ENCODE peak calls at places on chromosomes 2 and 18, in ten cellular contexts. Q is CD8-positive, alpha-beta memory T cell; R is NCI-H1105 treated with DMSO at 0.1 percent for 48 hours; J is stimulated activated CD8-positive, alpha-beta memory T cell treated with anti-CD3 and anti-CD28 coated beads, Interleukin-7, amount 100 ng/mL, for 24 hours; E is WTC11; P is AG08396; G is T follicular helper cell; K is colonic mucosa; F is NCI-H69; D is GDM1. X is an unnamed sample.

GRCh38 chr2:45554073-45554742 is 56.9 kb downstream of the SRBD1 start:
- DNase-seq in G (no peak), D (no peak), F (no peak), Q (no peak), P (peak), J (no peak), R (no peak), K (no peak), E (no peak), X (no peak)

GRCh38 chr2:66700181-66700686 is 265.3 kb downstream of the MEIS1 start:
- DNase-seq in E (no peak), J (no peak), F (peak), D (no peak), P (no peak), G (no peak), R (peak), Q (no peak), K (no peak), X (no peak)

GRCh38 chr18:3649559-3650426 is 199.8 kb downstream of the TGIF1 start:
- DNase-seq in Q (no peak), P (no peak), F (no peak), D (no peak), K (no peak), J (no peak), E (no peak), G (no peak), R (no peak), X (no peak)

GRCh38 chr2:201831469-201831868 is 25.1 kb downstream of the CDK15 start:
- DNase-seq in K (no peak), J (no peak), E (no peak), R (no peak), P (peak), D (no peak), F (no peak), Q (no peak), G (no peak), X (no peak)

GRCh38 chr2:109418716-109419115 is 195.1 kb downstream of the SEPTIN10 start:
- DNase-seq in G (no peak), D (no peak), F (no peak), K (no peak), E (no peak), R (no peak), J (no peak), Q (no peak), P (no peak), X (no peak)

GRCh38 chr2:26300234-26300641 is 45.7 kb upstream of the SELENOI start:
- DNase-seq in Q (no peak), F (no peak), R (no peak), G (no peak), P (no peak), E (no peak), K (peak), J (no peak), D (no peak), X (no peak)

GRCh38 chr2:152815634-152816257 is 97.3 kb downstream of the ARL6IP6 start:
- DNase-seq in G (no peak), R (no peak), E (no peak), P (no peak), Q (no peak), F (no peak), J (no peak), K (no peak), D (no peak), X (no peak)

GRCh38 chr2:82344670-82345069 is 2040.1 kb upstream of the LRRTM1 start:
- DNase-seq in P (no peak), R (no peak), D (no peak), G (no peak), J (no peak), F (no peak), Q (no peak), K (no peak), E (no peak), X (no peak)

GRCh38 chr2:156626931-156627330 is 190.8 kb downstream of the GPD2 start:
- DNase-seq in F (no peak), J (no peak), E (no peak), G (no peak), D (no peak), R (no peak), K (no peak), Q (no peak), P (no peak), X (no peak)

GRCh38 chr2:190511104-190511503 is 23.4 kb downstream of the NEMP2 start:
- DNase-seq in F (peak), G (no peak), Q (no peak), D (no peak), P (peak), R (peak), E (no peak), J (no peak), K (peak), X (no peak)

GRCh38 chr2:29921560-29921915 is at the start of gene ALK:
- DNase-seq in R (peak), F (peak), Q (peak), J (peak), E (peak), P (peak), D (peak), K (peak), G (peak), X (no peak)

GRCh38 chr2:37156071-37156856 is 516 bp downstream of the EIF2AK2 start:
- DNase-seq in R (peak), G (peak), E (no peak), Q (no peak), K (peak), D (no peak), F (peak), J (no peak), P (peak), X (peak)

GRCh38 chr2:102276549-102277201 is 34.7 kb upstream of the IL1RL1 start:
- DNase-seq in E (no peak), J (no peak), Q (no peak), G (no peak), K (no peak), D (no peak), P (no peak), F (no peak), R (no peak), X (no peak)

GRCh38 chr2:177332041-177332991 is 60.3 kb upstream of the AGPS start:
- DNase-seq in K (peak), G (peak), Q (peak), P (peak), J (no peak), D (peak), R (peak), E (no peak), F (peak), X (no peak)

GRCh38 chr2:102418421-102418961 is 4.5 kb upstream of the IL18RAP start:
- DNase-seq in D (peak), R (no peak), G (no peak), Q (no peak), F (no peak), K (no peak), E (no peak), P (no peak), J (no peak), X (no peak)

X was measured in H1.